ENCODE peak calls at places on chromosomes 7 and 10, in five cellular contexts. F is right lobe of liver, E is H54, Y is heart left ventricle, P is NB4. X is an unnamed sample.
A peak's percentile ranks its signal among the peaks of the same experiment; 100 is the strongest.

GRCh38 chr7:105838273-105839141 is 37.9 kb downstream of the ATXN7L1 start:
- DNase-seq in F (no peak), E (no peak), Y (no peak), P (no peak), X (no peak)

GRCh38 chr7:158255156-158255555 is 332.5 kb downstream of the PTPRN2 start:
- DNase-seq in F (peak; percentile 2), E (no peak), Y (no peak), P (no peak), X (no peak)

GRCh38 chr7:79217468-79217867 is 236.0 kb downstream of the MAGI2 start:
- DNase-seq in F (no peak), E (no peak), Y (no peak), P (no peak), X (no peak)

GRCh38 chr10:1284076-1284475 is 227.9 kb downstream of the WDR37 start:
- DNase-seq in F (no peak), E (no peak), Y (no peak), P (no peak), X (no peak)

GRCh38 chr7:157228864-157229422 is 90.2 kb downstream of the UBE3C start:
- DNase-seq in F (no peak), E (no peak), Y (no peak), P (peak; percentile 70), X (peak; percentile 23)

GRCh38 chr10:123156091-123156490 is 1.9 kb downstream of the BUB3 start:
- DNase-seq in F (no peak), E (no peak), Y (no peak), P (no peak), X (peak; percentile 50)

GRCh38 chr7:150568714-150569113 is 1.5 kb downstream of the GIMAP4 start:
- DNase-seq in F (no peak), E (no peak), Y (no peak), P (no peak), X (no peak)

GRCh38 chr10:31644931-31645633 is 283.5 kb downstream of the ARHGAP12 start:
- DNase-seq in F (no peak), E (peak; percentile 24), Y (no peak), P (no peak), X (no peak)

GRCh38 chr10:115278294-115278693 is 185.1 kb downstream of the ATRNL1 start:
- DNase-seq in F (no peak), E (no peak), Y (no peak), P (peak; percentile 18), X (no peak)

GRCh38 chr10:6665847-6666246 is 85.8 kb upstream of the PRKCQ start:
- DNase-seq in F (no peak), E (no peak), Y (no peak), P (no peak), X (no peak)

GRCh38 chr10:78306358-78306757 is 272.7 kb downstream of the RPS24 start:
- DNase-seq in F (peak; percentile 31), E (no peak), Y (no peak), P (no peak), X (no peak)

GRCh38 chr7:3194501-3195141 is 106.4 kb upstream of the SDK1 start:
- DNase-seq in F (no peak), E (peak; percentile 93), Y (no peak), P (no peak), X (no peak)

GRCh38 chr10:79385804-79386531 is 38.7 kb downstream of the PPIF start:
- DNase-seq in F (peak; percentile 43), E (no peak), Y (peak; percentile 14), P (peak; percentile 31), X (no peak)

GRCh38 chr7:20440472-20441105 is 109.9 kb downstream of the ITGB8 start:
- DNase-seq in F (no peak), E (no peak), Y (no peak), P (peak; percentile 66), X (peak; percentile 58)

GRCh38 chr7:5672468-5672867 is 109.0 kb downstream of the RNF216 start:
- DNase-seq in F (no peak), E (no peak), Y (no peak), P (no peak), X (no peak)

GRCh38 chr10:70892631-70893030 is 4.3 kb upstream of the PCBD1 start:
- DNase-seq in F (no peak), E (no peak), Y (no peak), P (no peak), X (no peak)

GRCh38 chr7:27113991-27114866 is 11.7 kb upstream of the HOXA2 start:
- DNase-seq in F (no peak), E (no peak), Y (no peak), P (no peak), X (no peak)

GRCh38 chr10:96470108-96470743 is 43.5 kb downstream of the TLL2 start:
- DNase-seq in F (no peak), E (peak; percentile 65), Y (peak; percentile 26), P (peak; percentile 60), X (peak; percentile 59)

GRCh38 chr7:53218730-53219504 is 183.5 kb downstream of the POM121L12 start:
- DNase-seq in F (no peak), E (no peak), Y (peak; percentile 33), P (no peak), X (no peak)

GRCh38 chr10:118918116-118918515 is 111.4 kb upstream of the NANOS1 start:
- DNase-seq in F (no peak), E (no peak), Y (no peak), P (no peak), X (no peak)

GRCh38 chr10:90589825-90590224 is 268.0 kb downstream of the HTR7 start:
- DNase-seq in F (no peak), E (no peak), Y (no peak), P (no peak), X (no peak)

GRCh38 chr10:58299580-58299979 is 30.6 kb downstream of the CISD1 start:
- DNase-seq in F (peak; percentile 61), E (peak; percentile 28), Y (peak; percentile 43), P (peak; percentile 86), X (peak; percentile 72)

GRCh38 chr10:133278577-133279265 is 2.1 kb upstream of the ADAM8 start:
- DNase-seq in F (peak; percentile 82), E (peak; percentile 95), Y (peak; percentile 54), P (peak; percentile 98), X (peak; percentile 93)

GRCh38 chr7:32070406-32071360 is at the start of gene PDE1C:
- DNase-seq in F (no peak), E (peak; percentile 68), Y (peak; percentile 78), P (no peak), X (no peak)

GRCh38 chr10:75575940-75576339 is 144.5 kb downstream of the LRMDA start:
- DNase-seq in F (no peak), E (no peak), Y (no peak), P (no peak), X (no peak)

GRCh38 chr7:131688738-131689661 is 132.6 kb upstream of the PODXL start:
- DNase-seq in F (peak; percentile 61), E (peak; percentile 91), Y (peak; percentile 56), P (peak; percentile 80), X (peak; percentile 69)

GRCh38 chr10:5575482-5576153 is 50.9 kb downstream of the CALML3 start:
- DNase-seq in F (no peak), E (peak; percentile 33), Y (no peak), P (peak; percentile 62), X (no peak)

GRCh38 chr7:1532456-1533254 is 2.2 kb downstream of the MAFK start:
- DNase-seq in F (peak; percentile 85), E (peak; percentile 100), Y (peak; percentile 82), P (peak; percentile 95), X (peak; percentile 60)
- TF ChIP-seq POLR2A in F (peak; percentile 92), E (peak; percentile 52), Y (peak; percentile 77), P (peak; percentile 12), X (no peak)

DNA sequence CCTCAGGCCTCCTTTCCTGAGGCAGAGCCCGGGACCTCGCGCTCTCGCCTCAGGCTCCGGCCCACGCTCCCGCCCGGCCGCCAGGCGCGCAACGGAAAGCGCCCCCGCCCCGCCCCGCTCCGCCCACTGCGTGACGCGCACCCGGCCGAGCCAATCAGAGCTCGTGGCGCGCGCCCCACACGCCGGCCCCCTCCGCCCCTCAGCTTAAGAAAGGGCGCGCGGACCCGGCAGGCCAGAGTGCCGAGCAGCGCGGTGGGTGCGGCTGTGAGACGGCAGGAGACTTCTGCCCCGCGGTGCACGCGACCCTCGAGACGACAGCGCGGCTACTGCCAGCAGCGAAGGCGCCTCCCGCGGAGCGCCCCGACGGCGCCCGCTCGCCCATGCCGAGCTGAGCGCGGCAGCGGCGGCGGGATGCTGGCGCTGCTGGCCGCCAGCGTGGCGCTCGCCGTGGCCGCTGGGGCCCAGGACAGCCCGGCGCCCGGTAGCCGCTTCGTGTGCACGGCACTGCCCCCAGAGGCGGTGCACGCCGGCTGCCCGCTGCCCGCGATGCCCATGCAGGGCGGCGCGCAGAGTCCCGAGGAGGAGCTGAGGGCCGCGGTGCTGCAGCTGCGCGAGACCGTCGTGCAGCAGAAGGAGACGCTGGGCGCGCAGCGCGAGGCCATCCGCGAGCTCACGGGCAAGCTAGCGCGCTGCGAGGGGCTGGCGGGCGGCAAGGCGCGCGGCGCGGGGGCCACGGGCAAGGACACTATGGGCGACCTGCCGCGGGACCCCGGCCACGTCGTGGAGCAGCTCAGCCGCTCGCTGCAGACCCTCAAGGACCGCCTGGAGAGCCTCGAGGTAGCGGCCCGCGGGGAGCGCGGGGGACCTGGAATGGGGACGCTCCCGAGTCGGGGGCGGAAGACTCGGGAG is at the start of gene NPTX2:
- DNase-seq in F (no peak), E (no peak), Y (peak; percentile 44), P (no peak), X (peak; percentile 36)
- TF ChIP-seq POLR2A in F (peak; percentile 66), E (no peak), Y (peak; percentile 62), P (no peak), X (no peak)

GRCh38 chr10:3791974-3792633 is 7.1 kb upstream of the KLF6 start:
- DNase-seq in F (no peak), E (no peak), Y (no peak), P (no peak), X (no peak)
- TF ChIP-seq POLR2A in F (no peak), E (no peak), Y (no peak), P (no peak), X (no peak)

GRCh38 chr7:47635091-47636090 is 53.5 kb upstream of the TNS3 start:
- DNase-seq in F (peak; percentile 78), E (peak; percentile 94), Y (no peak), P (no peak), X (no peak)
- TF ChIP-seq POLR2A in F (no peak), E (no peak), Y (no peak), P (no peak), X (no peak)

GRCh38 chr10:42754155-42755027 is 28.2 kb upstream of the BMS1 start:
- DNase-seq in F (no peak), E (no peak), Y (peak; percentile 51), P (peak; percentile 47), X (no peak)
- TF ChIP-seq POLR2A in F (no peak), E (no peak), Y (no peak), P (no peak), X (no peak)

DNA sequence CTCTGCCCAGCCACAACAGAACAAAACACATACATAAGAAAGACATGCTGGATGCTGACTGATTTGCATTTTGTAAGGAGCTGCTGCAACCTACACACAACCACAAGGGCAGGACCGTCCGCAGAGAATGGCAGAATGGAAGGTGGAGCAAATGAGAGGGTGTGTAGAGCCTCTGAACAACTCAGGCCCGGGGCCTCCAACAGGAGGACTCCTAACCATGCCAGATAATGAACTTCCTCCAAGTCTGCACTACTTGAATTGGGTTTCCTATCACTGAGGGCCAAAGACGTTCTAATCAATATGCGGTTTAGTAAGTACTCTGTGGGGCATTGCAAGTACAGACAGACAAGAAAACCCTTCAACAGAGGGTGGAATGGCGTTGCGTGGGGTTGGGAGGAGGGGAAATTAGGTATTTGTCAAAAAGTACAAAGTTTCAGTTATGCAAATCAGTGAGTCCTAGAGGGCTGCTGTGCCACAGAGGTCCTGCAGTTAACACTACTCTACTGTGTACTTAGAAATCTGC is 14.6 kb downstream of the VOPP1 start:
- DNase-seq in F (no peak), E (no peak), Y (no peak), P (no peak), X (peak; percentile 26)
- TF ChIP-seq POLR2A in F (no peak), E (no peak), Y (no peak), P (no peak), X (no peak)